ENCODE peak calls at places on chromosomes 13 and 19, in five cellular contexts. F is stimulated activated CD4-positive, alpha-beta T cell treated with anti-CD3 and anti-CD28 coated beads, Interleukin-12 subunit alpha, Interleukin-12 subunit beta, amount 100 ng/mL, for 4 hours; R is ovary; U is NCI-H187 treated with DMSO at 0.1 percent for 48 hours; P is mesothelial cell of epicardium. B is an unnamed sample.

GRCh38 chr19:19366691-19367396 is 38.6 kb upstream of the GATAD2A start:
- DNase-seq in F (peak), R (peak), P (no peak), U (no peak), B (peak)

GRCh38 chr13:45340422-45341033 is 455 bp downstream of the TPT1 start:
- DNase-seq in P (peak), U (no peak), R (peak), F (peak), B (peak)

GRCh38 chr19:377801-378581 is 31.0 kb downstream of the C2CD4C start:
- DNase-seq in R (no peak), F (no peak), U (no peak), P (no peak), B (no peak)

GRCh38 chr13:69556540-69557196 is 551.0 kb upstream of the ATXN8OS start:
- DNase-seq in F (no peak), U (no peak), R (no peak), P (no peak), B (no peak)

GRCh38 chr13:32212420-32212819 is 102.7 kb downstream of the ZAR1L start:
- DNase-seq in R (no peak), P (no peak), F (no peak), U (no peak), B (no peak)

GRCh38 chr13:109655611-109656010 is 130.8 kb downstream of the IRS2 start:
- DNase-seq in P (no peak), F (no peak), R (no peak), U (no peak), B (no peak)

GRCh38 chr13:111099292-111099691 is 15.8 kb upstream of the ARHGEF7 start:
- DNase-seq in R (no peak), U (no peak), P (no peak), F (no peak), B (no peak)

GRCh38 chr13:56975647-56976046 is 165.1 kb upstream of the PRR20A start:
- DNase-seq in R (no peak), P (no peak), F (no peak), U (no peak), B (no peak)

GRCh38 chr13:41978007-41978406 is 17.1 kb upstream of the VWA8 start:
- DNase-seq in U (no peak), F (no peak), R (no peak), P (no peak), B (no peak)

GRCh38 chr19:39196320-39196719 is 444 bp upstream of the NCCRP1 start:
- DNase-seq in U (no peak), P (no peak), F (no peak), R (no peak), B (no peak)

GRCh38 chr13:106690779-106691178 is 122.8 kb upstream of the ARGLU1 start:
- DNase-seq in R (no peak), U (no peak), F (no peak), P (no peak), B (no peak)